ENCODE peak calls at places on chromosomes 3 and 15, in five cellular contexts. H is colonic mucosa, C is GM13976, V is B cell, I is stomach. B is an unnamed sample.

GRCh38 chr3:153591566-153592221 is 429.7 kb downstream of the RAP2B start:
- DNase-seq in H (no peak), C (no peak), I (no peak), V (no peak), B (no peak)

GRCh38 chr3:196073188-196073838 is 8.6 kb downstream of the TFRC start:
- DNase-seq in H (peak; percentile 70), C (peak; percentile 58), V (peak; percentile 85), I (peak; percentile 67), B (peak; percentile 62)

GRCh38 chr3:129602309-129602708 is 4.2 kb downstream of the PLXND1 start:
- DNase-seq in V (no peak), I (no peak), C (no peak), H (no peak), B (no peak)

GRCh38 chr15:98083203-98083910 is 122.9 kb downstream of the ARRDC4 start:
- DNase-seq in C (no peak), I (no peak), H (no peak), V (no peak), B (no peak)

GRCh38 chr3:129973853-129974252 is 667 bp upstream of the TRH start:
- DNase-seq in H (no peak), C (no peak), I (no peak), V (no peak), B (no peak)

GRCh38 chr3:194043516-194043915 is 92.4 kb upstream of the HES1 start:
- DNase-seq in I (no peak), H (no peak), V (no peak), C (no peak), B (no peak)

GRCh38 chr15:64775551-64776401 is at the start of gene RBPMS2:
- DNase-seq in V (peak; percentile 36), I (peak; percentile 33), H (no peak), C (peak; percentile 73), B (no peak)

GRCh38 chr15:64699767-64700388 is 75.5 kb downstream of the RBPMS2 start:
- DNase-seq in C (no peak), H (no peak), I (peak; percentile 30), V (no peak), B (no peak)

GRCh38 chr3:13148561-13149330 is 75.5 kb upstream of the IQSEC1 start:
- DNase-seq in V (no peak), C (no peak), I (no peak), H (no peak), B (no peak)

GRCh38 chr3:182241777-182242556 is 530.2 kb downstream of the SOX2 start:
- DNase-seq in C (no peak), I (no peak), V (no peak), H (no peak), B (no peak)

GRCh38 chr3:60048447-60048848 is 998.6 kb upstream of the CFAP20DC start:
- DNase-seq in I (no peak), V (no peak), C (no peak), H (no peak), B (no peak)

GRCh38 chr3:13879946-13880810 is at the start of gene WNT7A:
- DNase-seq in I (no peak), H (no peak), C (peak; percentile 61), V (peak; percentile 41), B (no peak)

GRCh38 chr15:28208583-28208982 is 109.5 kb upstream of the OCA2 start:
- DNase-seq in I (no peak), H (no peak), V (no peak), C (no peak), B (no peak)

GRCh38 chr3:171821778-171822358 is 11.6 kb upstream of the PLD1 start:
- DNase-seq in V (no peak), H (no peak), I (no peak), C (no peak), B (no peak)

GRCh38 chr3:100030346-100030745 is 84.0 kb downstream of the FILIP1L start:
- DNase-seq in V (no peak), H (no peak), I (no peak), C (no peak), B (peak; percentile 36)

GRCh38 chr15:39327005-39327725 is 253.7 kb upstream of the THBS1 start:
- DNase-seq in I (no peak), C (no peak), V (no peak), H (no peak), B (no peak)

GRCh38 chr3:29186982-29187718 is 93.7 kb upstream of the RBMS3 start:
- DNase-seq in H (no peak), C (no peak), V (no peak), I (no peak), B (peak; percentile 63)

GRCh38 chr3:61608072-61608471 is 46.7 kb downstream of the PTPRG start:
- DNase-seq in C (no peak), H (no peak), V (no peak), I (no peak), B (no peak)